ENCODE peak calls at places on chromosome 14, in ten cellular contexts. A, R, C, U, E, Y, T, V, B and Z are unnamed samples.
A peak's percentile ranks its signal among the peaks of the same experiment; 100 is the strongest.

GRCh38 chr14:69658664-69659261 is 47.4 kb downstream of the SUSD6 start:
- DNase-seq in A (no peak), R (no peak), C (no peak), U (no peak), E (no peak), Y (peak; percentile 58), T (no peak), V (no peak), B (no peak), Z (peak; percentile 77)

GRCh38 chr14:72523397-72524157 is 370.3 kb downstream of the DPF3 start:
- DNase-seq in A (no peak), R (no peak), C (no peak), U (no peak), E (no peak), Y (peak; percentile 40), T (no peak), V (no peak), B (no peak), Z (no peak)

GRCh38 chr14:84375235-84375634 is 1154.7 kb upstream of the FLRT2 start:
- DNase-seq in A (no peak), R (no peak), C (no peak), U (no peak), E (no peak), Y (peak; percentile 8), T (no peak), V (no peak), B (no peak), Z (peak; percentile 67)

GRCh38 chr14:32764131-32764530 is 174.5 kb upstream of the NPAS3 start:
- DNase-seq in A (no peak), R (no peak), C (no peak), U (no peak), E (no peak), Y (peak; percentile 43), T (no peak), V (no peak), B (no peak), Z (peak; percentile 13)

GRCh38 chr14:65302571-65303184 is 109.9 kb upstream of the FUT8 start:
- DNase-seq in A (peak; percentile 46), R (no peak), C (no peak), U (no peak), E (no peak), Y (no peak), T (no peak), V (no peak), B (peak; percentile 84), Z (no peak)

GRCh38 chr14:96083667-96084320 is 44.6 kb downstream of the C14orf132 start:
- DNase-seq in A (no peak), R (no peak), C (no peak), U (peak; percentile 94), E (no peak), Y (no peak), T (no peak), V (no peak), B (no peak), Z (no peak)

GRCh38 chr14:78631551-78631950 is 461.4 kb downstream of the NRXN3 start:
- DNase-seq in A (no peak), R (no peak), C (no peak), U (no peak), E (no peak), Y (no peak), T (no peak), V (no peak), B (no peak), Z (no peak)

GRCh38 chr14:51014086-51014485 is 69.8 kb upstream of the PYGL start:
- DNase-seq in A (no peak), R (no peak), C (no peak), U (peak; percentile 98), E (peak; percentile 58), Y (peak; percentile 78), T (no peak), V (peak; percentile 16), B (no peak), Z (peak; percentile 89)

GRCh38 chr14:76977793-76978730 is 50.4 kb downstream of the IRF2BPL start:
- DNase-seq in A (peak; percentile 46), R (no peak), C (no peak), U (no peak), E (peak; percentile 79), Y (peak; percentile 95), T (no peak), V (peak; percentile 17), B (peak; percentile 87), Z (peak; percentile 55)

GRCh38 chr14:61034416-61035100 is 53.5 kb downstream of the SLC38A6 start:
- DNase-seq in A (peak; percentile 15), R (no peak), C (no peak), U (peak; percentile 98), E (no peak), Y (no peak), T (no peak), V (no peak), B (peak; percentile 15), Z (no peak)

GRCh38 chr14:101108579-101109346 is 205.2 kb upstream of the RTL1 start:
- DNase-seq in A (no peak), R (no peak), C (no peak), U (no peak), E (no peak), Y (no peak), T (peak; percentile 31), V (no peak), B (no peak), Z (no peak)

GRCh38 chr14:91419044-91419397 is 1.4 kb upstream of the CCDC88C start:
- DNase-seq in A (no peak), R (no peak), C (no peak), U (no peak), E (no peak), Y (no peak), T (no peak), V (no peak), B (no peak), Z (no peak)

GRCh38 chr14:65070710-65071033 is 31.6 kb downstream of the MAX start:
- DNase-seq in A (peak; percentile 69), R (no peak), C (no peak), U (peak; percentile 89), E (no peak), Y (peak; percentile 11), T (no peak), V (no peak), B (no peak), Z (no peak)